ENCODE peak calls at places on chromosome 2, in eight cellular contexts. G is left lung, O is esophagus muscularis mucosa, P is pancreas, C is A549, F is HCT116, M is left ventricle myocardium inferior, X is colonic mucosa. E is an unnamed sample. For H3K4me1, the result is how much of the 10 kb centered on the place peaks cover.

GRCh38 chr2:156088598-156088997 is 243.9 kb downstream of the NR4A2 start:
- DNase-seq in X (no peak), G (no peak), C (no peak), O (no peak), P (no peak), M (no peak), F (no peak), E (no peak)

GRCh38 chr2:131045925-131046579 is 47.2 kb downstream of the FAM168B start:
- DNase-seq in G (no peak), F (no peak), X (no peak), M (no peak), C (no peak), P (no peak), O (no peak), E (peak)

GRCh38 chr2:75157435-75157834 is 41.9 kb downstream of the TACR1 start:
- DNase-seq in M (no peak), C (peak), F (no peak), X (no peak), G (no peak), P (no peak), O (peak), E (no peak)

GRCh38 chr2:86617153-86617552 is 6.5 kb downstream of the RNF103 start:
- DNase-seq in C (no peak), X (no peak), P (no peak), F (no peak), G (no peak), M (no peak), O (no peak), E (no peak)

GRCh38 chr2:99643824-99644787 is 154.3 kb upstream of the REV1 start:
- DNase-seq in C (no peak), X (no peak), G (no peak), F (no peak), P (no peak), M (no peak), O (peak), E (no peak)

GRCh38 chr2:108925286-108925685 is 63.7 kb downstream of the EDAR start:
- DNase-seq in F (no peak), C (no peak), M (no peak), G (no peak), X (no peak), O (no peak), P (peak), E (peak)

GRCh38 chr2:71742953-71743601 is 289.7 kb downstream of the DYSF start:
- DNase-seq in X (peak), G (no peak), C (peak), O (peak), P (no peak), F (peak), M (peak), E (peak)

GRCh38 chr2:46858697-46859080 is 56.9 kb downstream of the MCFD2 start:
- DNase-seq in P (no peak), C (no peak), O (no peak), F (no peak), M (no peak), G (no peak), X (no peak), E (no peak)

GRCh38 chr2:39093208-39093898 is 27.5 kb downstream of the SOS1 start:
- DNase-seq in G (no peak), O (no peak), P (no peak), F (no peak), C (no peak), X (no peak), M (no peak), E (no peak)

GRCh38 chr2:241215421-241215820 is 26.9 kb downstream of the ANO7 start:
- DNase-seq in F (no peak), M (no peak), C (no peak), X (no peak), G (no peak), P (no peak), O (no peak), E (no peak)

GRCh38 chr2:229431331-229431954 is 160.4 kb upstream of the PID1 start:
- DNase-seq in P (no peak), C (no peak), X (no peak), F (peak), M (no peak), G (no peak), O (no peak), E (no peak)

GRCh38 chr2:189540551-189540950 is 40.0 kb downstream of the SLC40A1 start:
- DNase-seq in G (no peak), C (no peak), O (no peak), X (no peak), M (no peak), F (no peak), P (no peak), E (no peak)

GRCh38 chr2:201568217-201568820 is 75.0 kb downstream of the TMEM237 start:
- DNase-seq in F (no peak), O (no peak), G (no peak), X (no peak), M (no peak), P (no peak), C (no peak), E (no peak)

GRCh38 chr2:225002656-225003045 is 39.6 kb downstream of the DOCK10 start:
- DNase-seq in P (no peak), X (peak), O (no peak), C (no peak), G (no peak), M (no peak), F (no peak), E (no peak)

GRCh38 chr2:70690846-70691245 is 77.2 kb downstream of the ADD2 start:
- DNase-seq in M (no peak), O (no peak), C (no peak), F (no peak), P (no peak), X (no peak), G (no peak), E (peak)

GRCh38 chr2:203873461-203873860 is 5.9 kb downstream of the CTLA4 start:
- DNase-seq in M (no peak), X (no peak), C (no peak), O (peak), F (no peak), G (no peak), P (no peak), E (no peak)

GRCh38 chr2:3075316-3075715 is 302.3 kb downstream of the EIPR1 start:
- DNase-seq in X (no peak), M (no peak), G (no peak), C (no peak), P (no peak), F (no peak), O (no peak), E (no peak)

GRCh38 chr2:193845604-193846003 is 1650.9 kb upstream of the TMEFF2 start:
- DNase-seq in O (no peak), P (no peak), G (no peak), C (no peak), F (no peak), M (no peak), X (no peak), E (no peak)

GRCh38 chr2:236717719-236718118 is 148.1 kb downstream of the ACKR3 start:
- DNase-seq in F (no peak), O (no peak), C (no peak), M (no peak), P (no peak), X (no peak), G (no peak), E (no peak)

GRCh38 chr2:604826-605524 is 72.2 kb downstream of the TMEM18 start:
- DNase-seq in X (no peak), M (no peak), C (no peak), O (no peak), P (no peak), G (no peak), F (no peak), E (no peak)
- TF ChIP-seq CTCF in X (no peak), M (no peak), C (no peak), O (no peak), P (no peak), G (no peak), F (no peak), E (no peak)

GRCh38 chr2:27954771-27955384 is 64.3 kb downstream of the BABAM2 start:
- DNase-seq in P (no peak), F (no peak), C (peak), O (peak), X (peak), G (no peak), M (no peak), E (peak)
- H3K4me3 ChIP-seq in P (no peak), F (no peak), C (no peak), O (no peak), X (no peak), G (no peak), M (no peak), E (no peak)

GRCh38 chr2:32136097-32136496 is 29.6 kb upstream of the SLC30A6 start:
- DNase-seq in X (no peak), C (no peak), O (no peak), G (no peak), F (no peak), M (no peak), P (no peak), E (no peak)
- H3K4me1 ChIP-seq in X (under half), C (under half), O (under half), G (under half), F (under half), M (under half), P (under half), E (under half)

GRCh38 chr2:103167599-103167998 is 405.8 kb downstream of the TMEM182 start:
- DNase-seq in M (no peak), P (no peak), C (no peak), F (no peak), X (no peak), G (no peak), O (peak), E (no peak)

GRCh38 chr2:103166406-103167324 is 404.8 kb downstream of the TMEM182 start:
- DNase-seq in G (peak), X (peak), O (peak), F (no peak), P (no peak), C (no peak), M (no peak), E (no peak)

GRCh38 chr2:103165836-103166235 is 404.0 kb downstream of the TMEM182 start:
- DNase-seq in O (peak), M (no peak), F (no peak), P (no peak), C (no peak), G (no peak), X (no peak), E (no peak)

GRCh38 chr2:103159018-103159417 is 397.2 kb downstream of the TMEM182 start:
- DNase-seq in G (no peak), P (no peak), F (no peak), O (peak), M (no peak), C (no peak), X (no peak), E (no peak)

GRCh38 chr2:103161456-103162289 is 399.8 kb downstream of the TMEM182 start:
- DNase-seq in P (no peak), M (no peak), C (peak), F (peak), X (peak), O (peak), G (no peak), E (no peak)
- TF ChIP-seq CTCF in P (peak), M (peak), C (peak), F (peak), X (peak), O (peak), G (peak), E (peak)

GRCh38 chr2:162071016-162071415 is 3.0 kb downstream of the DPP4 start:
- DNase-seq in O (no peak), P (no peak), X (no peak), M (no peak), F (no peak), C (no peak), G (no peak), E (no peak)
- H3K4me3 ChIP-seq in O (no peak), P (no peak), X (no peak), M (no peak), F (no peak), C (no peak), G (no peak), E (no peak)

GRCh38 chr2:205745661-205746407 is 63.5 kb downstream of the NRP2 start:
- DNase-seq in O (no peak), P (no peak), M (no peak), F (no peak), C (no peak), X (no peak), G (no peak), E (no peak)

GRCh38 chr2:205749078-205749477 is 66.8 kb downstream of the NRP2 start:
- DNase-seq in C (no peak), G (no peak), M (no peak), F (no peak), P (no peak), X (no peak), O (no peak), E (no peak)

GRCh38 chr2:205748660-205749059 is 66.4 kb downstream of the NRP2 start:
- DNase-seq in G (no peak), F (no peak), O (no peak), P (no peak), M (no peak), C (peak), X (no peak), E (no peak)

GRCh38 chr2:205746408-205746785 is 64.1 kb downstream of the NRP2 start:
- DNase-seq in F (no peak), P (no peak), C (no peak), X (peak), O (no peak), G (peak), M (no peak), E (peak)

GRCh38 chr2:205747827-205748386 is 65.6 kb downstream of the NRP2 start:
- DNase-seq in G (no peak), F (no peak), M (no peak), P (no peak), O (no peak), X (no peak), C (no peak), E (peak)
- H3K4me1 ChIP-seq in G (under half), F (under half), M (under half), P (under half), O (half or more), X (under half), C (half or more), E (half or more)

DNA sequence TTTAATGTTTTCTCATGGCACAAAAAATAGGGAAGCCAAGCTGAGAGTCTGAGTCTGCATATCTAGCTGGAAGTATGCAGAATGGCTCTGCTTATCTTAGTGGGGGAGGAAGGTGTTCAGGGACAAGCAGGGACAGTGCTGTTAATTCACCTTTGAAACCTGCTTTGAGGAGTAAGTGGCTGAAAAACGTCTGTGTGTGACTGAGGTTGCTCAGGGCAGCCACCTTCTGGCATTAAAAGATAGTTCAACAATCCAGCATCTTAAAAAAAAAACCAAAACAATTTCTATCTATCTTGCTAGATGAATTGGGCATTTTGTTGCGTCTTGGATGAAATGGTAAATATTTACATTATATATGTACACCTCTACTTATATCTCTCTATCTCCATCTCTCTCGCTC is 2.0 kb upstream of the TRPM8 start:
- DNase-seq in O (peak), C (peak), G (no peak), F (no peak), P (no peak), M (no peak), X (no peak), E (no peak)
- TF ChIP-seq CTCF in O (no peak), C (peak), G (no peak), F (peak), P (no peak), M (no peak), X (no peak), E (no peak)

GRCh38 chr2:85577063-85577385 is 362 bp upstream of the VAMP8 start:
- DNase-seq in O (no peak), G (no peak), M (no peak), X (no peak), P (no peak), C (no peak), F (no peak), E (no peak)

GRCh38 chr2:85580206-85580605 is 2.8 kb downstream of the VAMP8 start:
- DNase-seq in C (no peak), X (no peak), M (no peak), O (no peak), P (no peak), F (no peak), G (no peak), E (no peak)

GRCh38 chr2:85577386-85578242 is at the start of gene VAMP8:
- DNase-seq in X (peak), F (peak), P (peak), C (no peak), G (peak), O (no peak), M (no peak), E (no peak)

GRCh38 chr2:85579266-85579935 is 2.0 kb downstream of the VAMP8 start:
- DNase-seq in M (no peak), X (no peak), O (no peak), P (no peak), C (no peak), F (no peak), G (no peak), E (no peak)

GRCh38 chr2:85578243-85579180 is 1.1 kb downstream of the VAMP8 start:
- DNase-seq in O (no peak), G (peak), C (no peak), X (peak), P (peak), F (no peak), M (peak), E (peak)
- H3K4me3 ChIP-seq in O (peak), G (peak), C (no peak), X (peak), P (peak), F (peak), M (peak), E (no peak)

E was measured in sigmoid colon.